ENCODE peak calls at places on chromosome 19, in nine cellular contexts. U, A, W, N, F, S, C, B and L are unnamed samples.

GRCh38 chr19:6822311-6822670 is 49.8 kb downstream of the VAV1 start:
- DNase-seq in U (no peak), A (no peak), W (no peak), N (no peak), F (no peak), S (no peak), C (no peak), B (no peak), L (no peak)

GRCh38 chr19:2083174-2083854 is 12.8 kb downstream of the MOB3A start:
- DNase-seq in U (no peak), A (peak; percentile 50), W (no peak), N (no peak), F (no peak), S (no peak), C (no peak), B (peak; percentile 58), L (no peak)

GRCh38 chr19:29528350-29528945 is 2.7 kb downstream of the VSTM2B start:
- DNase-seq in U (peak; percentile 61), A (peak; percentile 25), W (peak; percentile 49), N (no peak), F (peak; percentile 80), S (peak; percentile 1), C (peak; percentile 48), B (peak; percentile 55), L (no peak)

GRCh38 chr19:18317998-18318800 is 4.7 kb downstream of the LSM4 start:
- DNase-seq in U (no peak), A (no peak), W (peak; percentile 54), N (no peak), F (peak; percentile 88), S (no peak), C (no peak), B (no peak), L (no peak)

GRCh38 chr19:45901432-45901903 is 945 bp downstream of the MYPOP start:
- DNase-seq in U (peak; percentile 33), A (no peak), W (no peak), N (no peak), F (peak; percentile 54), S (no peak), C (peak; percentile 66), B (no peak), L (no peak)

GRCh38 chr19:39126593-39127187 is 1.1 kb downstream of the PAK4 start:
- DNase-seq in U (peak; percentile 40), A (no peak), W (peak; percentile 89), N (peak; percentile 72), F (no peak), S (no peak), C (peak; percentile 49), B (no peak), L (no peak)

GRCh38 chr19:29507081-29507860 is 18.5 kb upstream of the VSTM2B start:
- DNase-seq in U (no peak), A (no peak), W (no peak), N (no peak), F (no peak), S (no peak), C (no peak), B (no peak), L (no peak)

GRCh38 chr19:46639356-46640061 is 3.5 kb upstream of the GNG8 start:
- DNase-seq in U (peak; percentile 87), A (peak; percentile 57), W (no peak), N (no peak), F (peak; percentile 81), S (no peak), C (peak; percentile 77), B (no peak), L (no peak)

GRCh38 chr19:46480409-46480808 is 9.0 kb upstream of the PNMA8A start:
- DNase-seq in U (peak; percentile 61), A (peak; percentile 50), W (no peak), N (no peak), F (no peak), S (no peak), C (peak; percentile 93), B (peak; percentile 50), L (no peak)

GRCh38 chr19:29089315-29089855 is 123.6 kb downstream of the UQCRFS1 start:
- DNase-seq in U (no peak), A (no peak), W (no peak), N (no peak), F (no peak), S (no peak), C (no peak), B (no peak), L (no peak)

GRCh38 chr19:3563689-3564269 is 6.4 kb upstream of the MFSD12 start:
- DNase-seq in U (no peak), A (no peak), W (no peak), N (no peak), F (no peak), S (no peak), C (no peak), B (no peak), L (no peak)

GRCh38 chr19:32878988-32879387 is 9.4 kb upstream of the SLC7A9 start:
- DNase-seq in U (no peak), A (no peak), W (no peak), N (no peak), F (no peak), S (no peak), C (no peak), B (peak; percentile 39), L (no peak)

GRCh38 chr19:11578342-11579142 is 1.1 kb upstream of the ACP5 start:
- DNase-seq in U (no peak), A (peak; percentile 54), W (peak; percentile 31), N (peak; percentile 39), F (no peak), S (no peak), C (peak; percentile 32), B (no peak), L (no peak)

GRCh38 chr19:11574689-11575088 is 2.8 kb downstream of the ACP5 start:
- DNase-seq in U (no peak), A (no peak), W (no peak), N (no peak), F (no peak), S (no peak), C (no peak), B (no peak), L (no peak)

GRCh38 chr19:11580665-11581418 is 3.4 kb upstream of the ACP5 start:
- DNase-seq in U (no peak), A (no peak), W (no peak), N (peak; percentile 58), F (no peak), S (no peak), C (no peak), B (no peak), L (no peak)

GRCh38 chr19:11576186-11576585 is 1.3 kb downstream of the ACP5 start:
- DNase-seq in U (no peak), A (no peak), W (no peak), N (no peak), F (no peak), S (no peak), C (no peak), B (no peak), L (no peak)

GRCh38 chr19:11577451-11578341 is at the start of gene ACP5:
- DNase-seq in U (no peak), A (no peak), W (no peak), N (no peak), F (peak; percentile 32), S (no peak), C (peak; percentile 20), B (no peak), L (no peak)
- H3K4me3 ChIP-seq in U (no peak within 1 kb of the TSS), A (no peak within 1 kb of the TSS), W (no peak within 1 kb of the TSS), N (peak within 1 kb of the TSS; percentile 22), F (peak within 1 kb of the TSS; percentile 14), S (no peak within 1 kb of the TSS), C (no peak within 1 kb of the TSS), B (peak within 1 kb of the TSS; percentile 32), L (no peak within 1 kb of the TSS)

DNA sequence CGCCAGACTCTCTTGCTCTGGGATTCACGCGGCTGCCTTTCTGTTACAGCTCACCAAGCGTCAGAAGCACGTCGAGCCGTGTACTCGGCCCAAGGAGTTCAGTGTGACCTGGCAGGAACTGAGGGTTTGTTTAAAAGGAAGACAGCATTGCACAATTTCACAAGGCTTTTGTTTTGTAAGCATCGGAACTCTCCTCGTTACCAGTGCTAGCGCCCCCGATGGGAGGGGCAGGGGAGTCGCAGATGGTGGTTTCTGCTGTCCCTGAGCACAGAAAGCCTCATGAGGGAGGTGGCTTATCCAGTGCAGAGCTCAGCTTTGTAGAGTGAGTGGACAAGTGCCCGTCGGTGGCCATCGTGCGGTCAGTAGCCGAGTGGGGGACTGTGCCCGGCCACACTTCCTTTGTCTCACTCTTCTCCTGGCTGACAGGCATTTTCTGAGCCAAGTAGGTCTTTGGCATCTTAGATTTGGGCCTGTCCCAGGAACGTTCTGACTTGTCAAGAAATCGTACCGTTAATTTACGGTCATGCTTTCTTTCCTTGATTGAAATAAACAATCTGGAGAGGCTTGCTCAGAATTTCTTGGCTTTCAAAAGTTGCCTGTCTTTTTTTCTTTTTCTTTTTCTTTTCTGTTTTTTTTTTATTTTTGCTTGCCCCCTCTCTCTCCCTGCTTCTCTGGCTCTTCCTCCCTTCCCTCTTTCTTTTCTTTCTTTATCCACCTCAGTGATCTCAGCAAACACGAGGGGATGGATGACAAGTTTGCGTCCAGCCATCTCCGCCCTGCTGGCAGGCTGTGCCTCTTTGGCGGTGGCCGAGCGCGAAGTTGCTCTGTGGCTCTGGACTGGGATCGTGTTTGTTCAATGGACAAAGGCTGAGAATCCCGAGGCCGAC is 7.7 kb downstream of the KDM4B start:
- DNase-seq in U (peak; percentile 98), A (peak; percentile 57), W (peak; percentile 53), N (peak; percentile 95), F (no peak), S (peak; percentile 69), C (peak; percentile 99), B (peak; percentile 93), L (peak; percentile 89)
- TF ChIP-seq CTCF in U (peak; percentile 74), A (peak; percentile 27), W (peak; percentile 61), N (peak; percentile 58), F (peak; percentile 38), S (peak; percentile 62), C (peak; percentile 62), B (peak; percentile 19), L (peak; percentile 61)

GRCh38 chr19:49409441-49410029 is 13.7 kb downstream of the PTH2 start:
- DNase-seq in U (no peak), A (no peak), W (no peak), N (no peak), F (no peak), S (no peak), C (no peak), B (no peak), L (no peak)

GRCh38 chr19:49411681-49412321 is 11.4 kb downstream of the PTH2 start:
- DNase-seq in U (no peak), A (no peak), W (no peak), N (no peak), F (no peak), S (no peak), C (no peak), B (no peak), L (no peak)

GRCh38 chr19:49407079-49407478 is 16.2 kb downstream of the PTH2 start:
- DNase-seq in U (no peak), A (no peak), W (no peak), N (no peak), F (no peak), S (no peak), C (no peak), B (no peak), L (no peak)

GRCh38 chr19:49407482-49408015 is 15.7 kb downstream of the PTH2 start:
- DNase-seq in U (no peak), A (no peak), W (no peak), N (no peak), F (no peak), S (no peak), C (no peak), B (no peak), L (no peak)

GRCh38 chr19:49408816-49409440 is 14.3 kb downstream of the PTH2 start:
- DNase-seq in U (no peak), A (no peak), W (no peak), N (no peak), F (no peak), S (no peak), C (no peak), B (no peak), L (no peak)
- H3K4me3 ChIP-seq in U (no peak overlapping the region), A (no peak overlapping the region), W (no peak overlapping the region), N (no peak overlapping the region), F (no peak overlapping the region), S (no peak overlapping the region), C (no peak overlapping the region), B (no peak overlapping the region), L (no peak overlapping the region)

GRCh38 chr19:14391156-14391821 is 10.0 kb downstream of the ADGRE5 start:
- DNase-seq in U (no peak), A (no peak), W (no peak), N (no peak), F (no peak), S (no peak), C (no peak), B (no peak), L (no peak)
- TF ChIP-seq CTCF in U (no peak), A (no peak), W (no peak), N (no peak), F (no peak), S (no peak), C (no peak), B (no peak), L (no peak)